ENCODE peak calls at places on chromosomes 2 and 18, in six cellular contexts. One of them, this sample, is unnamed.

GRCh38 chr2:241454837-241455485 is 53.4 kb downstream of the STK25 start:
- DNase-seq in Panc1: no peak
- DNase-seq in left lung: no peak
- DNase-seq in WERI-Rb-1: no peak
- DNase-seq in tibial nerve: no peak
- DNase-seq in right atrium auricular region: no peak
- DNase-seq in this sample: no peak

GRCh38 chr2:42331569-42332284 is 29.3 kb downstream of the COX7A2L start:
- DNase-seq in tibial nerve: no peak
- DNase-seq in left lung: no peak
- DNase-seq in right atrium auricular region: no peak
- DNase-seq in WERI-Rb-1: no peak
- DNase-seq in Panc1: no peak
- DNase-seq in this sample: no peak

GRCh38 chr2:2569306-2569705 is 238.2 kb upstream of the MYT1L start:
- DNase-seq in right atrium auricular region: no peak
- DNase-seq in Panc1: no peak
- DNase-seq in WERI-Rb-1: no peak
- DNase-seq in tibial nerve: no peak
- DNase-seq in left lung: peak; percentile 41
- DNase-seq in this sample: no peak

GRCh38 chr2:128986026-128986720 is 667.5 kb upstream of the HS6ST1 start:
- DNase-seq in right atrium auricular region: no peak
- DNase-seq in tibial nerve: no peak
- DNase-seq in Panc1: no peak
- DNase-seq in WERI-Rb-1: peak; percentile 12
- DNase-seq in left lung: no peak
- DNase-seq in this sample: no peak

GRCh38 chr18:30862900-30863299 is 179.6 kb downstream of the DSC3 start:
- DNase-seq in WERI-Rb-1: no peak
- DNase-seq in right atrium auricular region: no peak
- DNase-seq in tibial nerve: no peak
- DNase-seq in left lung: no peak
- DNase-seq in Panc1: no peak
- DNase-seq in this sample: no peak

GRCh38 chr18:25169701-25170100 is 182.3 kb downstream of the ZNF521 start:
- DNase-seq in WERI-Rb-1: no peak
- DNase-seq in right atrium auricular region: no peak
- DNase-seq in left lung: no peak
- DNase-seq in Panc1: no peak
- DNase-seq in tibial nerve: no peak
- DNase-seq in this sample: no peak

GRCh38 chr18:12401881-12402280 is 5.8 kb upstream of the PRELID3A start:
- DNase-seq in tibial nerve: no peak
- DNase-seq in Panc1: no peak
- DNase-seq in left lung: no peak
- DNase-seq in WERI-Rb-1: no peak
- DNase-seq in right atrium auricular region: no peak
- DNase-seq in this sample: no peak

GRCh38 chr2:77064324-77064723 is 457.9 kb downstream of the LRRTM4 start:
- DNase-seq in right atrium auricular region: no peak
- DNase-seq in WERI-Rb-1: no peak
- DNase-seq in left lung: no peak
- DNase-seq in Panc1: no peak
- DNase-seq in tibial nerve: no peak
- DNase-seq in this sample: no peak

GRCh38 chr2:71736091-71736878 is 282.9 kb downstream of the DYSF start:
- DNase-seq in right atrium auricular region: no peak
- DNase-seq in WERI-Rb-1: no peak
- DNase-seq in tibial nerve: no peak
- DNase-seq in left lung: no peak
- DNase-seq in Panc1: no peak
- DNase-seq in this sample: no peak

GRCh38 chr2:191245869-191246531 is 796 bp downstream of the MYO1B start:
- DNase-seq in tibial nerve: peak; percentile 24
- DNase-seq in WERI-Rb-1: peak; percentile 86
- DNase-seq in Panc1: no peak
- DNase-seq in left lung: peak; percentile 88
- DNase-seq in right atrium auricular region: no peak
- DNase-seq in this sample: no peak

GRCh38 chr2:17543848-17544645 is 3.6 kb downstream of the VSNL1 start:
- DNase-seq in left lung: no peak
- DNase-seq in WERI-Rb-1: no peak
- DNase-seq in right atrium auricular region: no peak
- DNase-seq in Panc1: no peak
- DNase-seq in tibial nerve: no peak
- DNase-seq in this sample: no peak

GRCh38 chr2:17543131-17543660 is 2.7 kb downstream of the VSNL1 start:
- DNase-seq in Panc1: no peak
- DNase-seq in tibial nerve: no peak
- DNase-seq in right atrium auricular region: no peak
- DNase-seq in left lung: no peak
- DNase-seq in WERI-Rb-1: no peak
- DNase-seq in this sample: no peak

GRCh38 chr2:17541514-17541950 is 1.0 kb downstream of the VSNL1 start:
- DNase-seq in tibial nerve: no peak
- DNase-seq in Panc1: no peak
- DNase-seq in right atrium auricular region: no peak
- DNase-seq in left lung: no peak
- DNase-seq in WERI-Rb-1: no peak
- DNase-seq in this sample: no peak

GRCh38 chr2:17540813-17541513 is 467 bp downstream of the VSNL1 start:
- DNase-seq in Panc1: no peak
- DNase-seq in right atrium auricular region: no peak
- DNase-seq in left lung: no peak
- DNase-seq in WERI-Rb-1: no peak
- DNase-seq in tibial nerve: no peak
- DNase-seq in this sample: no peak

GRCh38 chr2:17542471-17542870 is 2.0 kb downstream of the VSNL1 start:
- DNase-seq in right atrium auricular region: no peak
- DNase-seq in Panc1: no peak
- DNase-seq in WERI-Rb-1: no peak
- DNase-seq in tibial nerve: no peak
- DNase-seq in left lung: no peak
- DNase-seq in this sample: no peak
- H3K4me3 ChIP-seq in right atrium auricular region: no peak overlapping the region
- H3K4me3 ChIP-seq in Panc1: no peak overlapping the region
- H3K4me3 ChIP-seq in WERI-Rb-1: no peak overlapping the region
- H3K4me3 ChIP-seq in tibial nerve: no peak overlapping the region
- H3K4me3 ChIP-seq in left lung: no peak overlapping the region
- H3K4me3 ChIP-seq in this sample: no peak overlapping the region

GRCh38 chr2:15043336-15044058 is 411.0 kb downstream of the LRATD1 start:
- DNase-seq in tibial nerve: no peak
- DNase-seq in WERI-Rb-1: peak; percentile 44
- DNase-seq in left lung: no peak
- DNase-seq in right atrium auricular region: no peak
- DNase-seq in Panc1: no peak
- DNase-seq in this sample: no peak
- H3K4me3 ChIP-seq in tibial nerve: no peak overlapping the region
- H3K4me3 ChIP-seq in WERI-Rb-1: no peak overlapping the region
- H3K4me3 ChIP-seq in left lung: no peak overlapping the region
- H3K4me3 ChIP-seq in right atrium auricular region: no peak overlapping the region
- H3K4me3 ChIP-seq in Panc1: no peak overlapping the region
- H3K4me3 ChIP-seq in this sample: no peak overlapping the region

GRCh38 chr18:8348051-8348450 is 261.2 kb upstream of the RAB12 start:
- DNase-seq in WERI-Rb-1: no peak
- DNase-seq in left lung: no peak
- DNase-seq in right atrium auricular region: no peak
- DNase-seq in tibial nerve: no peak
- DNase-seq in Panc1: no peak
- DNase-seq in this sample: no peak

GRCh38 chr18:8354304-8354703 is 254.9 kb upstream of the RAB12 start:
- DNase-seq in tibial nerve: no peak
- DNase-seq in right atrium auricular region: no peak
- DNase-seq in WERI-Rb-1: no peak
- DNase-seq in left lung: no peak
- DNase-seq in Panc1: no peak
- DNase-seq in this sample: no peak

GRCh38 chr18:8350628-8351027 is 258.6 kb upstream of the RAB12 start:
- DNase-seq in right atrium auricular region: no peak
- DNase-seq in left lung: no peak
- DNase-seq in WERI-Rb-1: no peak
- DNase-seq in Panc1: no peak
- DNase-seq in tibial nerve: no peak
- DNase-seq in this sample: no peak

GRCh38 chr18:8349608-8350323 is 259.5 kb upstream of the RAB12 start:
- DNase-seq in left lung: no peak
- DNase-seq in Panc1: no peak
- DNase-seq in right atrium auricular region: no peak
- DNase-seq in tibial nerve: no peak
- DNase-seq in WERI-Rb-1: no peak
- DNase-seq in this sample: no peak

DNA sequence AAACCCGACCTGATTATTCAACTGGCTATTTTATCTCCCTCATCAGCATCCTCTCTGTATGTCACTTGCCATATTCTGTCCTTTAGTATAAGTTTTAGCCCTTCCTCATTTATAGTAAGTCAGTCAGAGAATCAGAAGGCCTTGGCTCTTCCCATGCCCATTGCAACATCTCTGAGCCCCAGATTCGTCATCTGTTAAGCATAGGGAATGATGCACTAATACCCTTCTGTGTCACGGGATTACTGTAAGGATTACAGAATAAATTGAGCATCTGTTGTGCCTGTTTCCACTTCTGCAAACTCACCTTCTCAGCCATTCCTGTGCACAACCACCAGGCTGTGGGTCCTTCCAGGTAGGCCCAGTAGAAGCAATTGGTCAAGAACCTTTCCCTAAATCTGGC is 258.1 kb upstream of the RAB12 start:
- DNase-seq in WERI-Rb-1: peak; percentile 37
- DNase-seq in right atrium auricular region: no peak
- DNase-seq in tibial nerve: no peak
- DNase-seq in left lung: no peak
- DNase-seq in Panc1: no peak
- DNase-seq in this sample: no peak
- H3K4me3 ChIP-seq in WERI-Rb-1: no peak overlapping the region
- H3K4me3 ChIP-seq in right atrium auricular region: no peak overlapping the region
- H3K4me3 ChIP-seq in tibial nerve: no peak overlapping the region
- H3K4me3 ChIP-seq in left lung: no peak overlapping the region
- H3K4me3 ChIP-seq in Panc1: no peak overlapping the region
- H3K4me3 ChIP-seq in this sample: no peak overlapping the region

DNA sequence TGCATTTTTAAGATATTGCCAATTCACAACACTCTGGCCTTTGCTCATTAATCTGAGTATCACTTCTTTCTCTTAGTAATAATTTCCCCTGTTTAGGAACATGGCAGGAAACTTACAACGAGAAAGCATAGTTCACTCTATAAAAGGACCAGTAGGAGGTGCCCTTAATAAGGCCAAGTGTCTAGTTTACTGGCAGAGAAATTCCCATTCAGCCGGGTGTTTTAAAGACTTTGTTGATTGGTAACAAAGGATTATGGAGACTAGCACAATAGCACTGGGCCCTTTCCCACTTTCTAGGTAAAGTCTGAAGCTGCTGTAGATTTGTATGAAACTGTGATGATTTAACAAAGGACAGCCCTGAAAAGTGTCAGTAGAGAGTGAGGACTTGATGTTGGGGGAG is 3.1 kb downstream of the DCC start:
- DNase-seq in left lung: no peak
- DNase-seq in tibial nerve: no peak
- DNase-seq in Panc1: no peak
- DNase-seq in right atrium auricular region: no peak
- DNase-seq in WERI-Rb-1: peak; percentile 24
- DNase-seq in this sample: no peak
- H3K4me3 ChIP-seq in left lung: no peak overlapping the region
- H3K4me3 ChIP-seq in tibial nerve: no peak overlapping the region
- H3K4me3 ChIP-seq in Panc1: no peak overlapping the region
- H3K4me3 ChIP-seq in right atrium auricular region: no peak overlapping the region
- H3K4me3 ChIP-seq in WERI-Rb-1: no peak overlapping the region
- H3K4me3 ChIP-seq in this sample: no peak overlapping the region

GRCh38 chr18:33579868-33580205 is 1.8 kb downstream of the ASXL3 start:
- DNase-seq in Panc1: no peak
- DNase-seq in tibial nerve: no peak
- DNase-seq in left lung: no peak
- DNase-seq in right atrium auricular region: no peak
- DNase-seq in WERI-Rb-1: no peak
- DNase-seq in this sample: no peak

GRCh38 chr18:33576999-33577687 is 876 bp upstream of the ASXL3 start:
- DNase-seq in Panc1: no peak
- DNase-seq in left lung: no peak
- DNase-seq in right atrium auricular region: no peak
- DNase-seq in WERI-Rb-1: no peak
- DNase-seq in tibial nerve: no peak
- DNase-seq in this sample: no peak

GRCh38 chr18:33577688-33578370 is at the start of gene ASXL3:
- DNase-seq in right atrium auricular region: no peak
- DNase-seq in tibial nerve: peak; percentile 23
- DNase-seq in left lung: peak; percentile 76
- DNase-seq in Panc1: no peak
- DNase-seq in WERI-Rb-1: peak; percentile 17
- DNase-seq in this sample: no peak

GRCh38 chr18:33579147-33579867 is 1.3 kb downstream of the ASXL3 start:
- DNase-seq in Panc1: no peak
- DNase-seq in left lung: no peak
- DNase-seq in tibial nerve: no peak
- DNase-seq in WERI-Rb-1: no peak
- DNase-seq in right atrium auricular region: no peak
- DNase-seq in this sample: no peak

DNA sequence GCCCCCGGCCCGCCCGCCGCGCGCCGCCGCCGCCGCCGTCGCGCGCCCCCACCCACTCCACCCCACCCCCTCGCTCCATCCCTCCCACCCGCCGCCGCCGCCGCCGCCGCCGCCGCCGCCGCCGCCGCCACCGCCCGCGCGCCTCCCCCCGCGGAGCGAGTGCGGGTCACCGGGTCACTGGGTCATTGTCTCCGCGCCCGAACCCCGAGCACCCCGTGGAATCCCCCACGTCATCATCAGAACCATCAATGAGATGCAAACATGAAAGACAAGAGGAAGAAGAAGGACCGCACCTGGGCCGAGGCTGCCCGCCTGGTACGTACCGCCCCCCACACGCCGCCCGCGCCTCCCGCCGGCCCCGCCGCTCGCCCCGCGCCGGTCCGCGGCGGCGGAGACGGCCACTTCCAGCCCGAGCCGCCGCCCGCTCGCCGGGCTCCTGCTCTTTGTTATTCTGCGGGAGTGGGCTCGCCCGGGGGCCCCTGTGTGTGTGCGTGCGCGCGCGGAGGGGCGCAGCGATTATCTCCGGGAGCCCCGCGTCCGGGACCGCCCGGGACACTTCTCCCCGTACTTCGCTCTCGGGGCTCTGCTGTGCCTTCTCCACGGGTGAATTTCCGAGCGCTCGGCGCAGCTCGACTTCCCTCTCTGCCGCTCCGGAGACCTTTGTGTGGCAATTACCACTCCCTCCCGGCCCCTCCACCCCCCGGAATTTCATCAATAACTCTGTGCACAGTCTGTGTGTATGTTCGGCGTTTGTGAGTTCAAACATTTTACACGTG is 540 bp downstream of the ASXL3 start:
- DNase-seq in Panc1: no peak
- DNase-seq in WERI-Rb-1: no peak
- DNase-seq in tibial nerve: no peak
- DNase-seq in right atrium auricular region: no peak
- DNase-seq in left lung: peak; percentile 77
- DNase-seq in this sample: no peak
- H3K4me3 ChIP-seq in Panc1: peak overlapping the region; percentile 35
- H3K4me3 ChIP-seq in WERI-Rb-1: peak overlapping the region; percentile 38
- H3K4me3 ChIP-seq in tibial nerve: peak overlapping the region; percentile 55
- H3K4me3 ChIP-seq in right atrium auricular region: peak overlapping the region; percentile 65
- H3K4me3 ChIP-seq in left lung: peak overlapping the region; percentile 32
- H3K4me3 ChIP-seq in this sample: peak overlapping the region; percentile 54